ENCODE peak calls at places on chromosomes 13 and 19, in four cellular contexts. N, O, T and F are unnamed samples. For H3K36me3, the result is how much of the 10 kb centered on the place peaks cover.

GRCh38 chr19:33385956-33386355 is 12.4 kb downstream of the CEBPG start:
- DNase-seq in N (no peak), O (no peak), T (no peak), F (no peak)

GRCh38 chr13:102097708-102098107 is 304.1 kb downstream of the FGF14 start:
- DNase-seq in N (no peak), O (no peak), T (no peak), F (no peak)

GRCh38 chr19:7326105-7326877 is 22.4 kb upstream of the ARHGEF18 start:
- DNase-seq in N (peak), O (peak), T (no peak), F (no peak)

GRCh38 chr13:52847682-52848432 is 583 bp downstream of the PCDH8 start:
- DNase-seq in N (no peak), O (no peak), T (no peak), F (no peak)

GRCh38 chr13:45456196-45456972 is 8.4 kb upstream of the COG3 start:
- DNase-seq in N (no peak), O (peak), T (peak), F (no peak)

GRCh38 chr13:61413572-61413971 is 2.1 kb downstream of the PCDH20 start:
- DNase-seq in N (no peak), O (no peak), T (no peak), F (no peak)

GRCh38 chr13:64266024-64266423 is 2850.4 kb upstream of the PCDH20 start:
- DNase-seq in N (no peak), O (no peak), T (no peak), F (no peak)

GRCh38 chr13:30985637-30986205 is 53.3 kb downstream of the TEX26 start:
- DNase-seq in N (no peak), O (peak), T (no peak), F (no peak)

GRCh38 chr13:40118337-40118736 is 462.9 kb downstream of the COG6 start:
- DNase-seq in N (no peak), O (no peak), T (no peak), F (no peak)

GRCh38 chr13:40452741-40453665 is 213.4 kb downstream of the FOXO1 start:
- DNase-seq in N (no peak), O (no peak), T (no peak), F (no peak)

GRCh38 chr13:112873851-112874750 is 94.9 kb upstream of the MCF2L start:
- DNase-seq in N (peak), O (peak), T (peak), F (no peak)

GRCh38 chr19:45295873-45296272 is 26.8 kb downstream of the CKM start:
- DNase-seq in N (no peak), O (no peak), T (no peak), F (no peak)

GRCh38 chr19:45291834-45292233 is 30.8 kb downstream of the CKM start:
- DNase-seq in N (no peak), O (no peak), T (no peak), F (no peak)

GRCh38 chr19:45293682-45294081 is 29.0 kb downstream of the CKM start:
- DNase-seq in N (no peak), O (no peak), T (no peak), F (no peak)

GRCh38 chr19:45296365-45296764 is 26.3 kb downstream of the CKM start:
- DNase-seq in N (no peak), O (no peak), T (no peak), F (no peak)

GRCh38 chr19:45294291-45295029 is 28.2 kb downstream of the CKM start:
- DNase-seq in N (no peak), O (no peak), T (no peak), F (no peak)
- H3K36me3 ChIP-seq in N (under half), O (under half), T (under half), F (under half)

GRCh38 chr19:11012507-11012906 is 51.7 kb downstream of the SMARCA4 start:
- DNase-seq in N (no peak), O (no peak), T (no peak), F (no peak)
- H3K36me3 ChIP-seq in N (under half), O (half or more), T (half or more), F (half or more)

GRCh38 chr13:98004107-98004506 is 50.6 kb downstream of the IPO5 start:
- DNase-seq in N (no peak), O (peak), T (peak), F (no peak)

GRCh38 chr13:98007001-98007400 is 53.5 kb downstream of the IPO5 start:
- DNase-seq in N (no peak), O (no peak), T (no peak), F (no peak)
- H3K36me3 ChIP-seq in N (under half), O (half or more), T (half or more), F (half or more)

GRCh38 chr19:1986357-1987162 is 29.0 kb downstream of the BTBD2 start:
- DNase-seq in N (no peak), O (no peak), T (no peak), F (no peak)

GRCh38 chr19:1985588-1986356 is 29.7 kb downstream of the BTBD2 start:
- DNase-seq in N (no peak), O (no peak), T (no peak), F (no peak)

GRCh38 chr19:1981253-1981652 is 34.3 kb downstream of the BTBD2 start:
- DNase-seq in N (no peak), O (no peak), T (no peak), F (no peak)

GRCh38 chr19:1987197-1988187 is 28.0 kb downstream of the BTBD2 start:
- DNase-seq in N (no peak), O (no peak), T (no peak), F (no peak)

DNA sequence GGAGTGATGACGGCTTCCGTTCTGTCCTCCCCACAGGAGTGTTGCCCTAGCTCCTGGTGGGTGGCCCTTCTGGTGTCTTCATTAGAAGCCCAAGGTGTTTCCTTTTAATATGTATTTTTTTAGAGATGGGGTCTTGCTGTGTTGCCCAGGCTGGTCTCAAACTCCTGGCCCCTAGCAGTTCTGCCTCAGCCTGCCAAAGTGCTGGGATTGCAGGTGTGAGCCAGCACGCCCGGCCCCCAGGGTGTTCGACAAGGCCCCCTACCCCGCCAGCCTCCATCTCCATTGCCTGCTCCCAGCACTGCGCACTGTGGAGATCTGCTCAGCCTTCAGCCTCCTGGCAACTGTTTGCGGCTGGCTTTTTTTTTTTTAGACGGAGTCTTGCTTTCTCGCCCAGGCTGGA is 31.2 kb downstream of the BTBD2 start:
- DNase-seq in N (no peak), O (no peak), T (no peak), F (no peak)
- H3K36me3 ChIP-seq in N (under half), O (under half), T (half or more), F (half or more)

GRCh38 chr13:20016649-20017364 is 58.3 kb downstream of the ZMYM2 start:
- DNase-seq in N (no peak), O (no peak), T (no peak), F (no peak)
- H3K36me3 ChIP-seq in N (under half), O (under half), T (under half), F (under half)

DNA sequence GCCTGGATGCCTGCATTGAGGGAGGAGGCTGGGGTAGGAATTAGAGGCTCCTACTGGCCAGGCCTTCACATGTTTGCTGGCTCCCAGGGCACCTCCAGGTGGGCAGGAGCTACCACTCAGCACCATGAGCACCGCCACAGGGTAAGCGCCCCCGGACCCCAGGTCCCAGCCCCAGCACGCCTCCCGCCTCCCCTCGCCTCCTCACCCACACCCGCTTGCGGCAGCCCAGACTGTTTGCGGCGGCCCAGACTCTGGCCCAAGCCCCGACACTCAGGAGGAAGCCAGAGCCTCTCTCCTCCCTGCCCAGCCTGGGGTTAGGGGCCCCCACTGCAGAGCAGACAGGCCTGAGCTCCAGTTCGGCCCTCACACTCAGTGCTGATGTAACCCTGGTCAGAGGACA is 652 bp downstream of the EPS8L1 start:
- DNase-seq in N (no peak), O (no peak), T (no peak), F (no peak)
- H3K36me3 ChIP-seq in N (under half), O (under half), T (under half), F (under half)

GRCh38 chr19:16206637-16207036 is 8.9 kb downstream of the AP1M1 start:
- DNase-seq in N (peak), O (no peak), T (no peak), F (no peak)
- H3K36me3 ChIP-seq in N (under half), O (under half), T (half or more), F (half or more)

DNA sequence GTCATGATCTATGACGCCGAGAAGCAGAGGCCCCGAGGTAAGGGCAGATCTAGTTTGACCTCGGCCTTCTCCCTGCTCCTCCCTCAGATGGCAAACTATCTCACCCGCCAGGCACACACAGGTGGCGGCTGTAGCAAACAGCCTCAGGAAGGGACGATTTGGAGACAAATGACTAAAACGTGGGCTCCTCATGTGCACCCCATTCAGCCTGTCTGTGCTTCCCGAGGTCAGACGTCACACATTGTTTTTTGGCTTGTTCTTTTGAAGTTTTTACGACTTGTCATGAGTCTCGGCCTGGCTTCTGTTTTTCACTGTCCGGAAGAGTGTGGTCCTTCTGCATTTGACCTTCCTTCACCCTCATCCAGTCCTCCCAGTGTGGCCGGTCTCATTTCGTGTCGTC is 15.0 kb downstream of the DAZAP1 start:
- DNase-seq in N (no peak), O (no peak), T (no peak), F (no peak)
- H3K36me3 ChIP-seq in N (under half), O (under half), T (half or more), F (half or more)

GRCh38 chr19:2038284-2039081 is 12.6 kb downstream of the MKNK2 start:
- DNase-seq in N (no peak), O (no peak), T (peak), F (no peak)
- H3K36me3 ChIP-seq in N (under half), O (under half), T (under half), F (under half)

GRCh38 chr13:104961246-104961645 is 1574.2 kb downstream of the EFNB2 start:
- DNase-seq in N (no peak), O (no peak), T (no peak), F (no peak)

GRCh38 chr13:104962411-104962810 is 1573.1 kb downstream of the EFNB2 start:
- DNase-seq in N (no peak), O (no peak), T (no peak), F (no peak)
- H3K36me3 ChIP-seq in N (under half), O (under half), T (under half), F (under half)